ENCODE peak calls at places on chromosome 12, in five cellular contexts. One of them, this sample, is unnamed.

GRCh38 chr12:12992418-12993175 is 7.5 kb downstream of the HEBP1 start:
- DNase-seq in choroid plexus epithelial cell: peak; percentile 98
- DNase-seq in effector CD4-positive, alpha-beta T cell: no peak
- DNase-seq in LoVo: no peak
- DNase-seq in NCI-H1694: no peak
- DNase-seq in this sample: no peak

GRCh38 chr12:105855691-105856405 is 282.9 kb downstream of the NUAK1 start:
- DNase-seq in choroid plexus epithelial cell: no peak
- DNase-seq in effector CD4-positive, alpha-beta T cell: no peak
- DNase-seq in LoVo: no peak
- DNase-seq in NCI-H1694: no peak
- DNase-seq in this sample: no peak

GRCh38 chr12:54040148-54040494 is 7.3 kb downstream of the HOXC5 start:
- DNase-seq in choroid plexus epithelial cell: no peak
- DNase-seq in effector CD4-positive, alpha-beta T cell: no peak
- DNase-seq in LoVo: no peak
- DNase-seq in NCI-H1694: no peak
- DNase-seq in this sample: no peak

GRCh38 chr12:27226319-27226984 is 17.6 kb upstream of the STK38L start:
- DNase-seq in choroid plexus epithelial cell: peak; percentile 15
- DNase-seq in effector CD4-positive, alpha-beta T cell: no peak
- DNase-seq in LoVo: peak; percentile 82
- DNase-seq in NCI-H1694: no peak
- DNase-seq in this sample: no peak

GRCh38 chr12:2386566-2386965 is 333.8 kb downstream of the CACNA1C start:
- DNase-seq in choroid plexus epithelial cell: no peak
- DNase-seq in effector CD4-positive, alpha-beta T cell: no peak
- DNase-seq in LoVo: no peak
- DNase-seq in NCI-H1694: no peak
- DNase-seq in this sample: no peak

GRCh38 chr12:105418232-105418631 is 87.7 kb downstream of the C12orf75 start:
- DNase-seq in choroid plexus epithelial cell: peak; percentile 86
- DNase-seq in effector CD4-positive, alpha-beta T cell: no peak
- DNase-seq in LoVo: peak; percentile 70
- DNase-seq in NCI-H1694: no peak
- DNase-seq in this sample: no peak

GRCh38 chr12:63779498-63780481 is at the start of gene RXYLT1:
- DNase-seq in choroid plexus epithelial cell: peak; percentile 82
- DNase-seq in effector CD4-positive, alpha-beta T cell: peak; percentile 73
- DNase-seq in LoVo: peak; percentile 91
- DNase-seq in NCI-H1694: peak; percentile 54
- DNase-seq in this sample: peak; percentile 73

GRCh38 chr12:104722541-104723534 is 235.3 kb downstream of the SLC41A2 start:
- DNase-seq in choroid plexus epithelial cell: no peak
- DNase-seq in effector CD4-positive, alpha-beta T cell: no peak
- DNase-seq in LoVo: no peak
- DNase-seq in NCI-H1694: no peak
- DNase-seq in this sample: no peak

GRCh38 chr12:25194211-25194610 is 749 bp downstream of the DNAI7 start:
- DNase-seq in choroid plexus epithelial cell: no peak
- DNase-seq in effector CD4-positive, alpha-beta T cell: no peak
- DNase-seq in LoVo: no peak
- DNase-seq in NCI-H1694: no peak
- DNase-seq in this sample: no peak

GRCh38 chr12:49895773-49896172 is 7.9 kb downstream of the FAIM2 start:
- DNase-seq in choroid plexus epithelial cell: no peak
- DNase-seq in effector CD4-positive, alpha-beta T cell: no peak
- DNase-seq in LoVo: no peak
- DNase-seq in NCI-H1694: no peak
- DNase-seq in this sample: no peak

GRCh38 chr12:28191690-28192089 is 1.4 kb downstream of the CCDC91 start:
- DNase-seq in choroid plexus epithelial cell: peak; percentile 37
- DNase-seq in effector CD4-positive, alpha-beta T cell: peak; percentile 18
- DNase-seq in LoVo: peak; percentile 20
- DNase-seq in NCI-H1694: no peak
- DNase-seq in this sample: peak; percentile 17

GRCh38 chr12:11688379-11688778 is 38.9 kb downstream of the ETV6 start:
- DNase-seq in choroid plexus epithelial cell: no peak
- DNase-seq in effector CD4-positive, alpha-beta T cell: no peak
- DNase-seq in LoVo: no peak
- DNase-seq in NCI-H1694: no peak
- DNase-seq in this sample: no peak

GRCh38 chr12:19945559-19946485 is 422.5 kb upstream of the PDE3A start:
- DNase-seq in choroid plexus epithelial cell: peak; percentile 63
- DNase-seq in effector CD4-positive, alpha-beta T cell: no peak
- DNase-seq in LoVo: no peak
- DNase-seq in NCI-H1694: peak; percentile 51
- DNase-seq in this sample: peak; percentile 23

GRCh38 chr12:80470403-80470802 is 26.4 kb downstream of the PTPRQ start:
- DNase-seq in choroid plexus epithelial cell: no peak
- DNase-seq in effector CD4-positive, alpha-beta T cell: no peak
- DNase-seq in LoVo: no peak
- DNase-seq in NCI-H1694: no peak
- DNase-seq in this sample: no peak

GRCh38 chr12:52307836-52308806 is 13.1 kb downstream of the KRT83 start:
- DNase-seq in choroid plexus epithelial cell: peak; percentile 20
- DNase-seq in effector CD4-positive, alpha-beta T cell: no peak
- DNase-seq in LoVo: peak; percentile 79
- DNase-seq in NCI-H1694: no peak
- DNase-seq in this sample: no peak

GRCh38 chr12:94875525-94875924 is 128.0 kb downstream of the NDUFA12 start:
- DNase-seq in choroid plexus epithelial cell: peak; percentile 51
- DNase-seq in effector CD4-positive, alpha-beta T cell: no peak
- DNase-seq in LoVo: peak; percentile 49
- DNase-seq in NCI-H1694: peak; percentile 51
- DNase-seq in this sample: peak; percentile 45

GRCh38 chr12:68557011-68557715 is 53.5 kb upstream of the RAP1B start:
- DNase-seq in choroid plexus epithelial cell: peak; percentile 74
- DNase-seq in effector CD4-positive, alpha-beta T cell: no peak
- DNase-seq in LoVo: no peak
- DNase-seq in NCI-H1694: no peak
- DNase-seq in this sample: no peak

GRCh38 chr12:8697120-8697475 is 693 bp upstream of the RIMKLB start:
- DNase-seq in choroid plexus epithelial cell: peak; percentile 62
- DNase-seq in effector CD4-positive, alpha-beta T cell: peak; percentile 2
- DNase-seq in LoVo: peak; percentile 54
- DNase-seq in NCI-H1694: no peak
- DNase-seq in this sample: peak; percentile 32

GRCh38 chr12:120721866-120722265 is 3.8 kb upstream of the ACADS start:
- DNase-seq in choroid plexus epithelial cell: no peak
- DNase-seq in effector CD4-positive, alpha-beta T cell: no peak
- DNase-seq in LoVo: no peak
- DNase-seq in NCI-H1694: no peak
- DNase-seq in this sample: no peak

GRCh38 chr12:107318554-107318803 is 225.1 kb upstream of the CRY1 start:
- DNase-seq in choroid plexus epithelial cell: no peak
- DNase-seq in effector CD4-positive, alpha-beta T cell: no peak
- DNase-seq in LoVo: no peak
- DNase-seq in NCI-H1694: no peak
- DNase-seq in this sample: peak; percentile 74

This sample was measured in HuH-7.5.